ENCODE peak calls at places on chromosomes 11 and 22, in seven cellular contexts. V is colonic mucosa; P is cardiac fibroblast; C is MM.1S; X is CD8-positive, alpha-beta T cell; E is HFF-Myc; Y is body of pancreas. K is an unnamed sample.
A peak's percentile ranks its signal among the peaks of the same experiment; 100 is the strongest.

GRCh38 chr11:82750643-82751139 is 17.0 kb upstream of the FAM181B start:
- DNase-seq in V (no peak), E (no peak), P (no peak), X (no peak), C (peak; percentile 40), Y (no peak), K (no peak)

GRCh38 chr11:45089251-45089650 is 57.2 kb upstream of the PRDM11 start:
- DNase-seq in C (no peak), P (peak; percentile 98), Y (peak; percentile 85), X (no peak), E (peak; percentile 60), V (peak; percentile 52), K (no peak)

GRCh38 chr22:37212174-37212906 is at the start of gene SSTR3:
- DNase-seq in X (peak; percentile 10), Y (peak; percentile 54), V (no peak), P (peak; percentile 32), E (no peak), C (no peak), K (no peak)

GRCh38 chr11:130911306-130911705 is 5.0 kb downstream of the SNX19 start:
- DNase-seq in V (no peak), C (no peak), Y (no peak), P (no peak), X (no peak), E (no peak), K (no peak)

GRCh38 chr11:130653838-130654601 is 205.6 kb downstream of the ADAMTS15 start:
- DNase-seq in E (no peak), V (peak; percentile 61), P (peak; percentile 91), C (no peak), X (no peak), Y (peak; percentile 72), K (no peak)

GRCh38 chr11:23976776-23977380 is 520.0 kb upstream of the LUZP2 start:
- DNase-seq in V (no peak), P (peak; percentile 67), Y (no peak), X (no peak), E (no peak), C (no peak), K (no peak)

GRCh38 chr11:128756469-128756868 is 62.6 kb downstream of the FLI1 start:
- DNase-seq in Y (no peak), V (no peak), E (no peak), P (no peak), X (no peak), C (no peak), K (no peak)

GRCh38 chr11:88195908-88196307 is 20.7 kb upstream of the RAB38 start:
- DNase-seq in V (no peak), C (no peak), Y (no peak), E (no peak), P (no peak), X (no peak), K (no peak)

GRCh38 chr11:34215806-34216453 is 110.5 kb downstream of the NAT10 start:
- DNase-seq in C (no peak), P (no peak), E (no peak), V (no peak), Y (no peak), X (no peak), K (no peak)

GRCh38 chr11:30453705-30454104 is 130.8 kb downstream of the ARL14EP start:
- DNase-seq in C (no peak), P (no peak), Y (no peak), V (no peak), X (no peak), E (no peak), K (no peak)

GRCh38 chr11:121416909-121417567 is 35.1 kb upstream of the SORL1 start:
- DNase-seq in P (peak; percentile 97), V (peak; percentile 92), E (peak; percentile 83), C (no peak), Y (peak; percentile 84), X (peak; percentile 60), K (peak; percentile 100)

DNA sequence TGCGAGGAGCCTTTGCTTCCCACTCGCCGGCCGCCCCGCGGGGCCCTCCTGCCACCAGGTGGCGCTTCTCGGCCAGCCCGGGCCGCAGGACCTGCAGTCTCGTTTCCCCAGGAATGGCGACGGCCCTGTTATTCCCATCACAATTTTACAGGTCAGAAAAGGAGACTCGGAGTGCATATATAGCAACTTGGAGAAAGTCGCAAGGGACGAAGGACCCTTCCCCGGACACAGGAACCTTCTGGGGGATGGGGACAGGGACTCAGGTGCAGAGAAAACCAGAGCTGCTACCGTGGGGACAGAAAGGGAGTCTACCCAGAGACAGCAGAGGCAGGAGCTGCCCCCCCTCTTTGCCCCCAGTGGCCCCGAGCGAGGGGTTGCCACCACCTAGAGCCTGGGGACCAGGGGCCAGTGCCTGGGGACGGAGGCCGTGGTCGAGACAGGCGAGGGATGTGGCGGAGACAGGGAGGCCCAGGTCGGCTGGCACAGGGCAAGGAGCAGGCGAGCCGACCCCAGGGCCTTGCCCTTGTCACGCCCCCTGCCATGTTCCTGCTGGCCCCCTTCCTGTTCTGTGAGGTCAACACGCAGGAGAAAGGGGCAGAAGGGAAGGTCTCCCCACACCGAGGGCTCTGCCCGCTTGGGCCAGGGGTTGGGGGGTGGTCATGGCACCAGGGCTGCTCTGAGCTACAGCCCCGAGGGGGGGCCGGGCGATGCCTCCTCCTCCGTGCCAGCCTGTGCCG is 3.5 kb upstream of the KRTAP5-6 start:
- DNase-seq in C (peak; percentile 52), E (peak; percentile 9), V (peak; percentile 78), X (peak; percentile 55), Y (peak; percentile 80), P (peak; percentile 81), K (peak; percentile 45)
- H3K4me3 ChIP-seq in C (peak overlapping the region; percentile 54), E (peak overlapping the region; percentile 31), V (peak overlapping the region; percentile 11), X (peak overlapping the region; percentile 57), Y (no peak overlapping the region), P (peak overlapping the region; percentile 11), K (peak overlapping the region; percentile 16)

DNA sequence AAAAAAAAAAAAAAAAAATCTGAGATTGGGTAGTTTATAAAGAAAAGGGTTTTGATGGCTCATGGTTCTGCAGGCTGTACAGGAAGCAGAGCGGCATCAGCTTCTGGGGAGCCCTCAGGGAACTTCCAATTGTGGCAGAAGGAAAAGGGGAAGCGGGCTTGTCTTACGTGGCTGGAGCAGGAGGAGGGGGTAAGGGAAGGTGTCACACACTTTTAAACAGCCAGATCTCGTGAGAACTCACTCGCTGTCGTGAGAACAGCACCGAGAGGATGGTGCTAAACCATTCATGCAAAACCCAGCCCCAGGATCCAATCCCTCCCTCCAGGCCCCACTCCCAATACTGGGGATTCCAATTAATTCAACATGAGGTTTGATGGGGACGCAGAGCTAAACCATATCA is 806.2 kb downstream of the TBC1D22A start:
- DNase-seq in V (no peak), C (no peak), X (no peak), E (no peak), P (no peak), Y (no peak), K (no peak)
- TF ChIP-seq CTCF in V (no peak), C (no peak), X (no peak), E (no peak), P (no peak), Y (no peak), K (no peak)

GRCh38 chr11:66870616-66871520 is 14.0 kb downstream of the LRFN4 start:
- DNase-seq in E (no peak), Y (no peak), V (no peak), C (no peak), P (no peak), X (no peak), K (no peak)

GRCh38 chr11:66868726-66869291 is 11.9 kb downstream of the LRFN4 start:
- DNase-seq in V (peak; percentile 83), Y (peak; percentile 81), C (peak; percentile 93), X (peak; percentile 83), E (no peak), P (no peak), K (peak; percentile 80)

GRCh38 chr11:66870131-66870530 is 13.3 kb downstream of the LRFN4 start:
- DNase-seq in V (no peak), E (no peak), Y (no peak), P (no peak), C (no peak), X (no peak), K (no peak)

GRCh38 chr11:66868082-66868725 is 11.3 kb downstream of the LRFN4 start:
- DNase-seq in X (no peak), E (no peak), Y (no peak), V (no peak), C (no peak), P (no peak), K (no peak)

GRCh38 chr11:66869471-66869870 is 12.6 kb downstream of the LRFN4 start:
- DNase-seq in E (no peak), V (no peak), X (no peak), Y (no peak), C (peak; percentile 27), P (no peak), K (no peak)
- H3K4me3 ChIP-seq in E (no peak overlapping the region), V (no peak overlapping the region), X (no peak overlapping the region), Y (no peak overlapping the region), C (peak overlapping the region; percentile 42), P (no peak overlapping the region), K (no peak overlapping the region)

GRCh38 chr11:46918087-46918751 is at the start of gene LRP4:
- DNase-seq in E (no peak), P (peak; percentile 34), V (peak; percentile 62), C (peak; percentile 49), X (no peak), Y (peak; percentile 62), K (no peak)

GRCh38 chr11:46917109-46918086 is 952 bp downstream of the LRP4 start:
- DNase-seq in P (no peak), E (no peak), V (peak; percentile 63), C (no peak), Y (no peak), X (no peak), K (no peak)

GRCh38 chr11:46914910-46915309 is 3.4 kb downstream of the LRP4 start:
- DNase-seq in P (no peak), E (no peak), V (no peak), C (no peak), Y (no peak), X (no peak), K (no peak)

GRCh38 chr11:46916251-46916650 is 2.1 kb downstream of the LRP4 start:
- DNase-seq in P (no peak), X (no peak), V (no peak), C (no peak), E (no peak), Y (no peak), K (no peak)

DNA sequence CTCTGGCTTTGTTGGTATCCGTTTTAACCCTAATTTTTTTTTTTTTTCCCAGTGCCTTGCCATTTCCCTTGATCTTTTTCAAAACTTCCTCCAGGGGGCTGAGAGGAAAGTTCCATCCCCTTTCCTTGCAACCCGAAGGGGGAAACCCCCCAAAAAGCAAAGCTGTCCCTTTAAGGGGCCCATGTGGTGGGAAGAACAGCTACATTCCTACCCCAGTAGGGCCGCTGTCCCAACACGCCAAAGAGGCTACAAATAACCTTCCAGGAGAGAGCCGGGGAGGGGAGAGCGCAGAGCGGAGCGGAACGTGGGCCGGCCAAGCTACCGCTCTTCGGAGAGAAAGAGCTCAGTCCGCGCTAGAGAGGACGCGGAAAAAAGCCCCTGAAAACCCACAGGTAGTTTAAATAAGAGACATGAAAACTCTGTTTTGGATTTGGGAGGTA is 1.7 kb downstream of the LRP4 start:
- DNase-seq in Y (peak; percentile 60), X (no peak), E (peak; percentile 71), C (no peak), V (peak; percentile 62), P (peak; percentile 85), K (no peak)
- TF ChIP-seq CTCF in Y (no peak), X (no peak), E (peak; percentile 45), C (no peak), V (no peak), P (peak; percentile 42), K (no peak)

GRCh38 chr22:19722175-19722914 is 994 bp upstream of the GP1BB start:
- DNase-seq in Y (no peak), E (no peak), P (no peak), V (no peak), C (no peak), X (no peak), K (no peak)
- H3K4me3 ChIP-seq in Y (no peak overlapping the region), E (no peak overlapping the region), P (no peak overlapping the region), V (no peak overlapping the region), C (no peak overlapping the region), X (no peak overlapping the region), K (no peak overlapping the region)

K was measured in HL-60.